ENCODE peak calls at places on chromosome 1, in nine cellular contexts. J, I, H, E, N, S, P, B and F are unnamed samples.

GRCh38 chr1:13930151-13930550 is 230.2 kb downstream of the PRDM2 start:
- DNase-seq in H (no peak), E (no peak), S (no peak), N (no peak), B (no peak), P (no peak), J (no peak), I (no peak), F (no peak)

GRCh38 chr1:14853518-14853917 is 255.0 kb downstream of the KAZN start:
- DNase-seq in I (no peak), H (no peak), J (no peak), E (no peak), P (no peak), B (no peak), N (no peak), S (no peak), F (no peak)

GRCh38 chr1:204435246-204435885 is 23.7 kb upstream of the PPP1R15B start:
- DNase-seq in B (no peak), S (no peak), J (no peak), N (no peak), P (no peak), E (no peak), I (no peak), H (peak; percentile 57), F (no peak)

GRCh38 chr1:60388092-60388987 is 314.8 kb upstream of the C1orf87 start:
- DNase-seq in I (no peak), P (no peak), S (no peak), N (no peak), H (no peak), B (no peak), J (peak; percentile 8), E (no peak), F (peak; percentile 26)

GRCh38 chr1:31637915-31638673 is 6.6 kb downstream of the PEF1 start:
- DNase-seq in B (no peak), I (no peak), E (no peak), P (no peak), S (no peak), N (no peak), J (no peak), H (no peak), F (no peak)

GRCh38 chr1:241442686-241443085 is 76.9 kb downstream of the FH start:
- DNase-seq in E (no peak), I (no peak), P (no peak), H (no peak), B (no peak), J (no peak), N (no peak), S (no peak), F (no peak)

GRCh38 chr1:6253380-6253779 is 7.5 kb downstream of the GPR153 start:
- DNase-seq in B (no peak), P (no peak), I (no peak), J (no peak), N (no peak), E (no peak), H (no peak), S (no peak), F (no peak)

GRCh38 chr1:186304982-186305949 is 69.8 kb downstream of the TPR start:
- DNase-seq in H (peak; percentile 25), J (no peak), S (peak; percentile 63), N (no peak), B (no peak), P (no peak), E (no peak), I (no peak), F (no peak)

GRCh38 chr1:39720094-39720999 is 18.3 kb upstream of the PPIE start:
- DNase-seq in P (peak; percentile 59), E (peak; percentile 17), S (peak; percentile 32), I (no peak), B (no peak), H (peak; percentile 27), N (no peak), J (no peak), F (no peak)

GRCh38 chr1:10107985-10108663 is 75.4 kb downstream of the UBE4B start:
- DNase-seq in E (no peak), S (no peak), J (peak; percentile 75), P (no peak), H (peak; percentile 57), I (no peak), N (no peak), B (peak; percentile 85), F (peak; percentile 7)

GRCh38 chr1:188089015-188089414 is 1260.3 kb downstream of the PLA2G4A start:
- DNase-seq in I (no peak), N (no peak), J (no peak), S (no peak), B (no peak), H (no peak), P (no peak), E (no peak), F (no peak)

GRCh38 chr1:219990782-219991510 is 55.4 kb downstream of the EPRS1 start:
- DNase-seq in H (peak; percentile 11), B (no peak), N (no peak), E (peak; percentile 1), P (no peak), S (peak; percentile 36), I (no peak), J (no peak), F (no peak)